ENCODE peak calls at places on chromosomes 3 and 15, in eight cellular contexts. B is HS-5, W is fibroblast of mammary gland, L is anterior cingulate cortex, Y is renal cortical epithelial cell, P is upper lobe of right lung, A is left cardiac atrium, M is breast epithelium. F is an unnamed sample.

GRCh38 chr3:190526787-190527767 is 13.2 kb downstream of the IL1RAP start:
- DNase-seq in M (no peak), A (no peak), Y (peak; percentile 25), B (no peak), W (peak; percentile 70), L (no peak), P (no peak), F (no peak)

GRCh38 chr15:24878153-24878552 is 76.6 kb upstream of the SNRPN start:
- DNase-seq in P (peak; percentile 68), A (peak; percentile 26), M (no peak), Y (no peak), W (peak; percentile 35), B (no peak), L (peak; percentile 43), F (no peak)

GRCh38 chr15:91867581-91868026 is 14.1 kb downstream of the SLCO3A1 start:
- DNase-seq in B (peak; percentile 76), P (peak; percentile 92), M (peak; percentile 83), W (peak; percentile 96), L (no peak), A (peak; percentile 82), Y (peak; percentile 93), F (no peak)

GRCh38 chr15:31147943-31148621 is 46.6 kb upstream of the TRPM1 start:
- DNase-seq in P (no peak), L (no peak), W (no peak), Y (no peak), B (no peak), A (no peak), M (no peak), F (no peak)

GRCh38 chr3:15535757-15536156 is 14.3 kb upstream of the COLQ start:
- DNase-seq in B (no peak), P (no peak), L (no peak), W (peak; percentile 6), M (no peak), A (no peak), Y (peak; percentile 20), F (no peak)

GRCh38 chr15:89206908-89207331 is 14.5 kb downstream of the RLBP1 start:
- DNase-seq in L (peak; percentile 70), A (peak; percentile 78), B (peak; percentile 9), Y (peak; percentile 38), P (peak; percentile 86), M (peak; percentile 44), W (peak; percentile 62), F (peak; percentile 88)

GRCh38 chr15:99408236-99409096 is 157.2 kb downstream of the LRRC28 start:
- DNase-seq in P (peak; percentile 42), Y (peak; percentile 37), L (no peak), M (peak; percentile 46), B (no peak), A (no peak), W (peak; percentile 87), F (no peak)

GRCh38 chr15:98775498-98776230 is 127.3 kb downstream of the IGF1R start:
- DNase-seq in A (no peak), Y (no peak), P (no peak), L (no peak), B (no peak), W (no peak), M (no peak), F (no peak)

GRCh38 chr3:69869643-69870042 is 129.9 kb upstream of the SAMMSON start:
- DNase-seq in Y (no peak), B (no peak), L (no peak), W (peak; percentile 70), M (no peak), P (no peak), A (no peak), F (no peak)